ENCODE peak calls at places on chromosome 11, in five cellular contexts. N is ecto neural progenitor cell, W is ELR, Y is activated T-cell treated with anti-CD3 and anti-CD28 coated beads for 1 hour, T is T follicular helper cell. B is an unnamed sample.
A peak's percentile ranks its signal among the peaks of the same experiment; 100 is the strongest.

GRCh38 chr11:95556342-95557151 is 233.0 kb downstream of the FAM76B start:
- DNase-seq in N (peak; percentile 51), W (no peak), Y (no peak), T (no peak), B (no peak)

GRCh38 chr11:64918056-64918455 is 1.0 kb upstream of the ATG2A start:
- DNase-seq in N (no peak), W (peak; percentile 63), Y (no peak), T (no peak), B (no peak)

GRCh38 chr11:84003181-84003580 is 717.0 kb upstream of the CCDC90B start:
- DNase-seq in N (no peak), W (no peak), Y (no peak), T (no peak), B (no peak)

GRCh38 chr11:108199446-108200321 is 22.8 kb downstream of the NPAT start:
- DNase-seq in N (no peak), W (peak; percentile 32), Y (no peak), T (peak; percentile 8), B (peak; percentile 91)

GRCh38 chr11:18066626-18067025 is 20.6 kb upstream of the TPH1 start:
- DNase-seq in N (no peak), W (no peak), Y (no peak), T (no peak), B (no peak)

GRCh38 chr11:69339916-69340565 is 46.1 kb downstream of the MYEOV start:
- DNase-seq in N (peak; percentile 28), W (no peak), Y (no peak), T (no peak), B (no peak)

GRCh38 chr11:59106363-59107336 is at the start of gene FAM111B:
- DNase-seq in N (peak; percentile 89), W (peak; percentile 97), Y (peak; percentile 8), T (peak; percentile 29), B (peak; percentile 96)

GRCh38 chr11:115425243-115425642 is 79.0 kb downstream of the CADM1 start:
- DNase-seq in N (no peak), W (no peak), Y (no peak), T (no peak), B (no peak)